ENCODE peak calls at places on chromosome 13, in eight cellular contexts. M is effector CD4-positive, alpha-beta T cell; N is astrocyte of the spinal cord; D is Calu3; C is SHP77; T is endothelial cell; W is mesendoderm; V is naive thymus-derived CD4-positive, alpha-beta T cell. R is an unnamed sample.

GRCh38 chr13:112733112-112733511 is 43.3 kb downstream of the ATP11A start:
- DNase-seq in D (no peak), M (no peak), V (no peak), W (peak; percentile 49), C (no peak), N (no peak), T (no peak), R (no peak)

GRCh38 chr13:41700790-41701310 is 243.5 kb downstream of the RGCC start:
- DNase-seq in T (no peak), W (no peak), M (no peak), D (no peak), N (peak; percentile 81), V (no peak), C (no peak), R (no peak)

GRCh38 chr13:45048890-45049407 is 59.6 kb downstream of the GPALPP1 start:
- DNase-seq in D (no peak), W (peak; percentile 70), V (no peak), N (no peak), C (no peak), M (no peak), T (no peak), R (peak; percentile 29)

GRCh38 chr13:105278797-105279425 is 1256.6 kb downstream of the EFNB2 start:
- DNase-seq in C (no peak), V (no peak), D (no peak), T (peak; percentile 18), W (peak; percentile 63), N (no peak), M (no peak), R (no peak)

GRCh38 chr13:60453490-60453889 is 56.5 kb downstream of the TDRD3 start:
- DNase-seq in D (no peak), W (peak; percentile 20), C (no peak), T (no peak), V (no peak), M (no peak), N (peak; percentile 58), R (no peak)

GRCh38 chr13:80245162-80245733 is 95.7 kb downstream of the SPRY2 start:
- DNase-seq in C (no peak), N (no peak), T (no peak), V (no peak), W (peak; percentile 10), M (no peak), D (no peak), R (no peak)

GRCh38 chr13:111404746-111405145 is 84.3 kb downstream of the TEX29 start:
- DNase-seq in M (no peak), T (no peak), W (no peak), C (no peak), D (no peak), V (no peak), N (no peak), R (no peak)

GRCh38 chr13:51996660-51997059 is 14.6 kb downstream of the ATP7B start:
- DNase-seq in V (no peak), W (no peak), T (no peak), C (no peak), M (no peak), D (no peak), N (no peak), R (no peak)

GRCh38 chr13:114045113-114045735 is 71.3 kb upstream of the C13orf46 start:
- DNase-seq in M (no peak), W (no peak), T (no peak), V (no peak), N (no peak), D (no peak), C (no peak), R (no peak)

GRCh38 chr13:65656740-65657329 is 1573.3 kb downstream of the PCDH9 start:
- DNase-seq in N (peak; percentile 40), C (no peak), D (no peak), M (no peak), T (no peak), W (no peak), V (no peak), R (no peak)

GRCh38 chr13:45238945-45239795 is 38.3 kb upstream of the KCTD4 start:
- DNase-seq in D (no peak), M (no peak), N (peak; percentile 59), V (no peak), C (no peak), T (no peak), W (no peak), R (no peak)

GRCh38 chr13:49086711-49087110 is 111.0 kb downstream of the FNDC3A start:
- DNase-seq in W (no peak), N (peak; percentile 40), D (no peak), C (no peak), V (no peak), M (no peak), T (no peak), R (no peak)

GRCh38 chr13:100436099-100436498 is 152.5 kb downstream of the GGACT start:
- DNase-seq in V (no peak), C (no peak), M (no peak), W (no peak), D (no peak), N (no peak), T (no peak), R (no peak)

GRCh38 chr13:74067818-74068217 is 66.4 kb downstream of the KLF12 start:
- DNase-seq in N (no peak), M (no peak), C (no peak), T (no peak), V (no peak), D (no peak), W (no peak), R (no peak)

GRCh38 chr13:72379581-72379980 is 347.8 kb downstream of the MZT1 start:
- DNase-seq in T (no peak), D (no peak), M (no peak), W (no peak), C (no peak), N (peak; percentile 16), V (no peak), R (no peak)

GRCh38 chr13:87123987-87124784 is 547.0 kb upstream of the SLITRK5 start:
- DNase-seq in W (peak; percentile 94), D (peak; percentile 0), N (peak; percentile 99), M (no peak), T (no peak), C (peak; percentile 63), V (no peak), R (no peak)

GRCh38 chr13:109148243-109148642 is 518.8 kb downstream of the MYO16 start:
- DNase-seq in W (no peak), C (no peak), T (no peak), N (no peak), D (no peak), V (no peak), M (no peak), R (no peak)

GRCh38 chr13:36981156-36981743 is 17.9 kb downstream of the ALG5 start:
- DNase-seq in M (no peak), C (peak; percentile 26), T (no peak), W (peak; percentile 44), V (no peak), N (peak; percentile 71), D (no peak), R (no peak)

GRCh38 chr13:30376426-30377311 is 45.6 kb upstream of the UBE2L5 start:
- DNase-seq in C (no peak), D (peak; percentile 25), N (no peak), T (no peak), V (peak; percentile 61), W (no peak), M (peak; percentile 65), R (peak; percentile 73)

GRCh38 chr13:28568286-28568685 is 73.4 kb upstream of the FLT1 start:
- DNase-seq in W (no peak), C (peak; percentile 5), N (no peak), D (no peak), M (no peak), V (no peak), T (no peak), R (no peak)

GRCh38 chr13:86946734-86947133 is 724.4 kb upstream of the SLITRK5 start:
- DNase-seq in N (no peak), M (no peak), C (no peak), V (no peak), T (no peak), D (no peak), W (peak; percentile 60), R (no peak)

GRCh38 chr13:90403330-90404082 is 944.0 kb upstream of the MIR17HG start:
- DNase-seq in T (no peak), V (no peak), C (no peak), N (no peak), M (no peak), W (no peak), D (no peak), R (no peak)

GRCh38 chr13:105389373-105389772 is 1146.1 kb downstream of the EFNB2 start:
- DNase-seq in D (no peak), V (no peak), T (peak; percentile 7), W (no peak), M (no peak), N (no peak), C (no peak), R (no peak)

GRCh38 chr13:108086678-108087077 is 128.7 kb downstream of the LIG4 start:
- DNase-seq in N (peak; percentile 5), W (peak; percentile 79), M (no peak), V (no peak), D (peak; percentile 23), T (peak; percentile 8), C (no peak), R (no peak)

GRCh38 chr13:92739306-92739818 is 487.2 kb upstream of the GPC6 start:
- DNase-seq in D (no peak), N (no peak), T (no peak), W (peak; percentile 1), V (no peak), C (peak; percentile 33), M (no peak), R (no peak)

GRCh38 chr13:47399599-47399998 is 502.7 kb upstream of the HTR2A start:
- DNase-seq in W (peak; percentile 51), N (no peak), T (no peak), V (no peak), C (no peak), M (no peak), D (no peak), R (no peak)

GRCh38 chr13:64305246-64305645 is 2889.6 kb upstream of the PCDH20 start:
- DNase-seq in W (no peak), M (no peak), V (no peak), C (no peak), D (no peak), T (no peak), N (peak; percentile 17), R (no peak)

GRCh38 chr13:25276748-25277147 is 10.5 kb downstream of the MTMR6 start:
- DNase-seq in T (no peak), V (no peak), D (no peak), W (no peak), C (no peak), N (peak; percentile 36), M (no peak), R (peak; percentile 23)

GRCh38 chr13:70253834-70254233 is 145.6 kb upstream of the KLHL1 start:
- DNase-seq in D (no peak), M (no peak), N (peak; percentile 53), V (no peak), C (peak; percentile 66), T (no peak), W (no peak), R (no peak)